ENCODE peak calls at places on chromosomes 6 and 20, in seven cellular contexts. K is fibroblast of lung, B is esophagus squamous epithelium, M is heart right ventricle, O is spleen, I is IMR-90, F is transverse colon. S is an unnamed sample.

GRCh38 chr6:51618563-51618962 is 468.9 kb downstream of the PKHD1 start:
- DNase-seq in M (no peak), I (no peak), B (no peak), K (no peak), F (no peak), O (no peak), S (no peak)

GRCh38 chr6:117463762-117464665 is 18.5 kb upstream of the DCBLD1 start:
- DNase-seq in M (no peak), F (no peak), B (no peak), K (peak; percentile 88), I (peak; percentile 90), O (no peak), S (no peak)

GRCh38 chr20:37886851-37887297 is 16.1 kb upstream of the VSTM2L start:
- DNase-seq in O (peak; percentile 85), F (no peak), K (no peak), M (peak; percentile 72), B (no peak), I (no peak), S (no peak)

GRCh38 chr6:90284236-90284744 is 12.4 kb downstream of the BACH2 start:
- DNase-seq in O (no peak), F (no peak), B (no peak), K (peak; percentile 98), I (peak; percentile 95), M (no peak), S (peak; percentile 2)

GRCh38 chr6:132730560-132730959 is 16.7 kb upstream of the VNN1 start:
- DNase-seq in F (no peak), K (peak; percentile 55), M (no peak), O (no peak), B (no peak), I (peak; percentile 94), S (no peak)

GRCh38 chr20:3651204-3651970 is 11.8 kb downstream of the GFRA4 start:
- DNase-seq in O (no peak), I (no peak), M (no peak), K (no peak), F (no peak), B (no peak), S (no peak)

GRCh38 chr6:151488226-151488625 is 5.6 kb upstream of the CCDC170 start:
- DNase-seq in B (no peak), F (no peak), M (no peak), O (no peak), K (peak; percentile 5), I (peak; percentile 49), S (no peak)

GRCh38 chr20:13279171-13279570 is 58.1 kb downstream of the ISM1 start:
- DNase-seq in M (no peak), B (no peak), I (no peak), O (no peak), F (no peak), K (no peak), S (no peak)

GRCh38 chr6:66926060-66926459 is 1219.0 kb upstream of the EYS start:
- DNase-seq in O (no peak), I (no peak), F (no peak), K (peak; percentile 11), M (no peak), B (no peak), S (no peak)

GRCh38 chr6:11769244-11769643 is 9.4 kb downstream of the ADTRP start:
- DNase-seq in I (peak; percentile 40), O (no peak), B (no peak), F (no peak), M (no peak), K (peak; percentile 57), S (no peak)

GRCh38 chr20:37296371-37296770 is 6.9 kb downstream of the MANBAL start:
- DNase-seq in F (no peak), I (no peak), O (no peak), B (no peak), M (no peak), K (no peak), S (no peak)

GRCh38 chr6:166351715-166352285 is 9.5 kb upstream of the SFT2D1 start:
- DNase-seq in M (no peak), F (peak; percentile 45), I (no peak), B (no peak), O (no peak), K (peak; percentile 12), S (no peak)
- H3K4me3 ChIP-seq in M (no peak overlapping the region), F (no peak overlapping the region), I (no peak overlapping the region), B (no peak overlapping the region), O (no peak overlapping the region), K (no peak overlapping the region), S (no peak overlapping the region)

GRCh38 chr6:28336284-28337024 is 506 bp upstream of the ZSCAN31 start:
- DNase-seq in M (no peak), O (no peak), F (peak; percentile 43), K (peak; percentile 72), I (peak; percentile 31), B (no peak), S (peak; percentile 18)
- H3K4me3 ChIP-seq in M (peak overlapping the region; percentile 71), O (peak overlapping the region; percentile 63), F (peak overlapping the region; percentile 52), K (peak overlapping the region; percentile 60), I (peak overlapping the region; percentile 63), B (peak overlapping the region; percentile 55), S (peak overlapping the region; percentile 80)

DNA sequence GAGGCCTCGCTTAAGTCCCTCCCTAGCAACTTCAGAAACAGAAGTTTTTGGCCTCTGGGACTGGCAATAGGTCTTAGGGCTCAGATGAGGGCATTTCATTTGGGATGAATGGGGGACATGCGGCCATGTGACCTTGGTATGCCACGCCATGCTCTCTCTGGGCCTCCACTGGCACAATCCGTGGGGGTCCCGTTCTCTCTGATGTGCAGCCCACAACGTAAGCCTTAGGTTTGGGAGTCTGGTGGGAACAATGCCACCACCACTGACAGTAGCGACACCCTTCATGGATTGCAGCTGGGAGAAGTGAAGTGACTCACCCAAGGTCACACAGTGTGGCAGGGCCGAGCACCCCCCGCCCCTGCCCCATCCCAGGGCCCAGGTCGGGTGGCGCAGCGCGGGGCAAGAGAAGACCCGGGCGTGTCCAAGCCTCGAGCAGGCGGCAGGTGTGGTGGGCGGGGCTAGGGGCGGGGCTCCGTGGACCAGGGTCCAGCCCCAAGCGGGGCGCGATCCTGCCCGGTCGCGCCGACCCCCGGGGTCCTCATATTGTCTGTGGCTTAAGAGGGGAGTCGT is 864 bp upstream of the CEBPB start:
- DNase-seq in K (no peak), F (peak; percentile 88), O (peak; percentile 91), I (no peak), B (no peak), M (peak; percentile 57), S (peak; percentile 32)
- H3K4me3 ChIP-seq in K (no peak overlapping the region), F (peak overlapping the region; percentile 90), O (peak overlapping the region; percentile 88), I (no peak overlapping the region), B (peak overlapping the region; percentile 98), M (peak overlapping the region; percentile 89), S (no peak overlapping the region)

GRCh38 chr20:62977613-62978558 is 25.4 kb downstream of the SLC17A9 start:
- DNase-seq in O (peak; percentile 87), I (no peak), M (no peak), B (no peak), K (no peak), F (peak; percentile 79), S (peak; percentile 83)
- H3K4me3 ChIP-seq in O (no peak overlapping the region), I (no peak overlapping the region), M (no peak overlapping the region), B (no peak overlapping the region), K (no peak overlapping the region), F (no peak overlapping the region), S (peak overlapping the region; percentile 50)